ENCODE peak calls at places on chromosomes 4 and X, in nine cellular contexts. One of them, this sample, is unnamed.

GRCh38 chrX:10050481-10050880 is 83.3 kb downstream of the CLDN34 start:
- DNase-seq in CD8-positive, alpha-beta T cell: no peak
- DNase-seq in Peyer's patch: no peak
- DNase-seq in OCI-LY7: no peak
- DNase-seq in heart left ventricle: peak; percentile 58
- DNase-seq in ascending aorta: no peak
- DNase-seq in aorta: no peak
- DNase-seq in colonic mucosa: no peak
- DNase-seq in adrenal gland: no peak
- DNase-seq in this sample: peak; percentile 67

GRCh38 chrX:107355533-107355932 is 93.9 kb upstream of the FRMPD3 start:
- DNase-seq in CD8-positive, alpha-beta T cell: no peak
- DNase-seq in Peyer's patch: no peak
- DNase-seq in OCI-LY7: no peak
- DNase-seq in heart left ventricle: no peak
- DNase-seq in ascending aorta: no peak
- DNase-seq in aorta: no peak
- DNase-seq in colonic mucosa: no peak
- DNase-seq in adrenal gland: no peak
- DNase-seq in this sample: no peak

GRCh38 chr4:68732653-68733466 is 62.4 kb upstream of the UGT2B15 start:
- DNase-seq in CD8-positive, alpha-beta T cell: no peak
- DNase-seq in Peyer's patch: no peak
- DNase-seq in OCI-LY7: no peak
- DNase-seq in heart left ventricle: no peak
- DNase-seq in ascending aorta: no peak
- DNase-seq in aorta: no peak
- DNase-seq in colonic mucosa: peak; percentile 56
- DNase-seq in adrenal gland: no peak
- DNase-seq in this sample: no peak

GRCh38 chr4:123616970-123617392 is 220.4 kb downstream of the SPRY1 start:
- DNase-seq in CD8-positive, alpha-beta T cell: peak; percentile 1
- DNase-seq in Peyer's patch: no peak
- DNase-seq in OCI-LY7: peak; percentile 46
- DNase-seq in heart left ventricle: peak; percentile 84
- DNase-seq in ascending aorta: peak; percentile 15
- DNase-seq in aorta: peak; percentile 84
- DNase-seq in colonic mucosa: peak; percentile 43
- DNase-seq in adrenal gland: peak; percentile 70
- DNase-seq in this sample: peak; percentile 43

GRCh38 chrX:39258331-39258730 is 457.1 kb downstream of the MID1IP1 start:
- DNase-seq in CD8-positive, alpha-beta T cell: no peak
- DNase-seq in Peyer's patch: no peak
- DNase-seq in OCI-LY7: no peak
- DNase-seq in heart left ventricle: peak; percentile 4
- DNase-seq in ascending aorta: no peak
- DNase-seq in aorta: no peak
- DNase-seq in colonic mucosa: no peak
- DNase-seq in adrenal gland: no peak
- DNase-seq in this sample: no peak

GRCh38 chrX:123731987-123732678 is 719 bp downstream of the THOC2 start:
- DNase-seq in CD8-positive, alpha-beta T cell: no peak
- DNase-seq in Peyer's patch: peak; percentile 53
- DNase-seq in OCI-LY7: no peak
- DNase-seq in heart left ventricle: peak; percentile 4
- DNase-seq in ascending aorta: no peak
- DNase-seq in aorta: no peak
- DNase-seq in colonic mucosa: peak; percentile 32
- DNase-seq in adrenal gland: peak; percentile 21
- DNase-seq in this sample: peak; percentile 28

GRCh38 chr4:11843340-11843739 is 414.6 kb upstream of the HS3ST1 start:
- DNase-seq in CD8-positive, alpha-beta T cell: no peak
- DNase-seq in Peyer's patch: no peak
- DNase-seq in OCI-LY7: no peak
- DNase-seq in heart left ventricle: no peak
- DNase-seq in ascending aorta: no peak
- DNase-seq in aorta: no peak
- DNase-seq in colonic mucosa: no peak
- DNase-seq in adrenal gland: no peak
- DNase-seq in this sample: no peak

GRCh38 chr4:153962311-153963039 is 173.6 kb upstream of the SFRP2 start:
- DNase-seq in CD8-positive, alpha-beta T cell: no peak
- DNase-seq in Peyer's patch: no peak
- DNase-seq in OCI-LY7: no peak
- DNase-seq in heart left ventricle: no peak
- DNase-seq in ascending aorta: no peak
- DNase-seq in aorta: no peak
- DNase-seq in colonic mucosa: no peak
- DNase-seq in adrenal gland: no peak
- DNase-seq in this sample: no peak

GRCh38 chrX:112910418-112910817 is 69.8 kb upstream of the AMOT start:
- DNase-seq in CD8-positive, alpha-beta T cell: no peak
- DNase-seq in Peyer's patch: no peak
- DNase-seq in OCI-LY7: no peak
- DNase-seq in heart left ventricle: no peak
- DNase-seq in ascending aorta: no peak
- DNase-seq in aorta: no peak
- DNase-seq in colonic mucosa: no peak
- DNase-seq in adrenal gland: no peak
- DNase-seq in this sample: no peak

GRCh38 chr4:89334311-89334710 is 26.7 kb upstream of the GPRIN3 start:
- DNase-seq in CD8-positive, alpha-beta T cell: no peak
- DNase-seq in Peyer's patch: no peak
- DNase-seq in OCI-LY7: no peak
- DNase-seq in heart left ventricle: no peak
- DNase-seq in ascending aorta: no peak
- DNase-seq in aorta: no peak
- DNase-seq in colonic mucosa: no peak
- DNase-seq in adrenal gland: no peak
- DNase-seq in this sample: no peak

GRCh38 chr4:176242764-176243347 is 26.2 kb downstream of the ASB5 start:
- DNase-seq in CD8-positive, alpha-beta T cell: no peak
- DNase-seq in Peyer's patch: no peak
- DNase-seq in OCI-LY7: no peak
- DNase-seq in heart left ventricle: no peak
- DNase-seq in ascending aorta: no peak
- DNase-seq in aorta: no peak
- DNase-seq in colonic mucosa: no peak
- DNase-seq in adrenal gland: no peak
- DNase-seq in this sample: no peak

GRCh38 chrX:103845165-103845653 is 13.2 kb upstream of the RAB9B start:
- DNase-seq in CD8-positive, alpha-beta T cell: no peak
- DNase-seq in Peyer's patch: peak; percentile 54
- DNase-seq in OCI-LY7: peak; percentile 59
- DNase-seq in heart left ventricle: peak; percentile 28
- DNase-seq in ascending aorta: no peak
- DNase-seq in aorta: peak; percentile 67
- DNase-seq in colonic mucosa: peak; percentile 80
- DNase-seq in adrenal gland: peak; percentile 72
- DNase-seq in this sample: peak; percentile 56

GRCh38 chrX:11886745-11887144 is 128.7 kb downstream of the MSL3 start:
- DNase-seq in CD8-positive, alpha-beta T cell: no peak
- DNase-seq in Peyer's patch: no peak
- DNase-seq in OCI-LY7: no peak
- DNase-seq in heart left ventricle: no peak
- DNase-seq in ascending aorta: no peak
- DNase-seq in aorta: no peak
- DNase-seq in colonic mucosa: no peak
- DNase-seq in adrenal gland: no peak
- DNase-seq in this sample: no peak

GRCh38 chrX:133574716-133575115 is 159.4 kb upstream of the GPC4 start:
- DNase-seq in CD8-positive, alpha-beta T cell: no peak
- DNase-seq in Peyer's patch: no peak
- DNase-seq in OCI-LY7: no peak
- DNase-seq in heart left ventricle: no peak
- DNase-seq in ascending aorta: no peak
- DNase-seq in aorta: no peak
- DNase-seq in colonic mucosa: no peak
- DNase-seq in adrenal gland: no peak
- DNase-seq in this sample: no peak

GRCh38 chrX:110992611-110993010 is 103.4 kb upstream of the PAK3 start:
- DNase-seq in CD8-positive, alpha-beta T cell: no peak
- DNase-seq in Peyer's patch: no peak
- DNase-seq in OCI-LY7: peak; percentile 9
- DNase-seq in heart left ventricle: no peak
- DNase-seq in ascending aorta: no peak
- DNase-seq in aorta: no peak
- DNase-seq in colonic mucosa: peak; percentile 19
- DNase-seq in adrenal gland: peak; percentile 23
- DNase-seq in this sample: no peak

GRCh38 chrX:53263597-53264094 is 17.7 kb downstream of the IQSEC2 start:
- DNase-seq in CD8-positive, alpha-beta T cell: no peak
- DNase-seq in Peyer's patch: no peak
- DNase-seq in OCI-LY7: no peak
- DNase-seq in heart left ventricle: no peak
- DNase-seq in ascending aorta: no peak
- DNase-seq in aorta: no peak
- DNase-seq in colonic mucosa: no peak
- DNase-seq in adrenal gland: peak; percentile 69
- DNase-seq in this sample: no peak

GRCh38 chr4:110119347-110119746 is 79.1 kb downstream of the ELOVL6 start:
- DNase-seq in CD8-positive, alpha-beta T cell: no peak
- DNase-seq in Peyer's patch: no peak
- DNase-seq in OCI-LY7: no peak
- DNase-seq in heart left ventricle: no peak
- DNase-seq in ascending aorta: no peak
- DNase-seq in aorta: no peak
- DNase-seq in colonic mucosa: peak; percentile 44
- DNase-seq in adrenal gland: no peak
- DNase-seq in this sample: no peak

GRCh38 chrX:129980540-129981206 is 1.8 kb upstream of the BCORL1 start:
- DNase-seq in CD8-positive, alpha-beta T cell: no peak
- DNase-seq in Peyer's patch: peak; percentile 73
- DNase-seq in OCI-LY7: no peak
- DNase-seq in heart left ventricle: peak; percentile 54
- DNase-seq in ascending aorta: no peak
- DNase-seq in aorta: peak; percentile 74
- DNase-seq in colonic mucosa: peak; percentile 71
- DNase-seq in adrenal gland: peak; percentile 50
- DNase-seq in this sample: peak; percentile 52

GRCh38 chr4:8205749-8206611 is 6.9 kb downstream of the SH3TC1 start:
- DNase-seq in CD8-positive, alpha-beta T cell: no peak
- DNase-seq in Peyer's patch: no peak
- DNase-seq in OCI-LY7: peak; percentile 29
- DNase-seq in heart left ventricle: no peak
- DNase-seq in ascending aorta: no peak
- DNase-seq in aorta: no peak
- DNase-seq in colonic mucosa: no peak
- DNase-seq in adrenal gland: no peak
- DNase-seq in this sample: no peak

GRCh38 chr4:98890698-98891097 is 38.2 kb downstream of the EIF4E start:
- DNase-seq in CD8-positive, alpha-beta T cell: no peak
- DNase-seq in Peyer's patch: no peak
- DNase-seq in OCI-LY7: no peak
- DNase-seq in heart left ventricle: no peak
- DNase-seq in ascending aorta: no peak
- DNase-seq in aorta: no peak
- DNase-seq in colonic mucosa: no peak
- DNase-seq in adrenal gland: no peak
- DNase-seq in this sample: no peak
- H3K36me3 ChIP-seq in CD8-positive, alpha-beta T cell: peaks cover 24% of the 10 kb centered on the region
- H3K36me3 ChIP-seq in Peyer's patch: no peaks in the 10 kb centered on the region
- H3K36me3 ChIP-seq in OCI-LY7: peaks cover 98% of the 10 kb centered on the region
- H3K36me3 ChIP-seq in heart left ventricle: peaks cover 2% of the 10 kb centered on the region
- H3K36me3 ChIP-seq in ascending aorta: peaks cover 21% of the 10 kb centered on the region
- H3K36me3 ChIP-seq in aorta: peaks cover 5% of the 10 kb centered on the region
- H3K36me3 ChIP-seq in colonic mucosa: peaks cover 3% of the 10 kb centered on the region
- H3K36me3 ChIP-seq in adrenal gland: no peaks in the 10 kb centered on the region
- H3K36me3 ChIP-seq in this sample: peaks cover 19% of the 10 kb centered on the region

GRCh38 chr4:271492-272103 is 33.7 kb downstream of the ZNF732 start:
- DNase-seq in CD8-positive, alpha-beta T cell: no peak
- DNase-seq in Peyer's patch: no peak
- DNase-seq in OCI-LY7: no peak
- DNase-seq in heart left ventricle: no peak
- DNase-seq in ascending aorta: no peak
- DNase-seq in aorta: no peak
- DNase-seq in colonic mucosa: no peak
- DNase-seq in adrenal gland: no peak
- DNase-seq in this sample: no peak
- H3K9me3 ChIP-seq in CD8-positive, alpha-beta T cell: peaks cover 26% of the 10 kb centered on the region
- H3K9me3 ChIP-seq in Peyer's patch: no peaks in the 10 kb centered on the region
- H3K9me3 ChIP-seq in OCI-LY7: peaks cover 68% of the 10 kb centered on the region
- H3K9me3 ChIP-seq in heart left ventricle: peaks cover 98% of the 10 kb centered on the region
- H3K9me3 ChIP-seq in ascending aorta: peaks cover 77% of the 10 kb centered on the region
- H3K9me3 ChIP-seq in aorta: no peaks in the 10 kb centered on the region
- H3K9me3 ChIP-seq in colonic mucosa: peaks cover 22% of the 10 kb centered on the region
- H3K9me3 ChIP-seq in adrenal gland: peaks cover 6% of the 10 kb centered on the region
- H3K9me3 ChIP-seq in this sample: peaks cover 30% of the 10 kb centered on the region

GRCh38 chr4:83065268-83065667 is 30.3 kb downstream of the COPS4 start:
- DNase-seq in CD8-positive, alpha-beta T cell: no peak
- DNase-seq in Peyer's patch: no peak
- DNase-seq in OCI-LY7: no peak
- DNase-seq in heart left ventricle: no peak
- DNase-seq in ascending aorta: no peak
- DNase-seq in aorta: no peak
- DNase-seq in colonic mucosa: no peak
- DNase-seq in adrenal gland: no peak
- DNase-seq in this sample: no peak
- H3K36me3 ChIP-seq in CD8-positive, alpha-beta T cell: peaks cover 24% of the 10 kb centered on the region
- H3K36me3 ChIP-seq in Peyer's patch: no peaks in the 10 kb centered on the region
- H3K36me3 ChIP-seq in OCI-LY7: peaks cover 82% of the 10 kb centered on the region
- H3K36me3 ChIP-seq in heart left ventricle: peaks cover 3% of the 10 kb centered on the region
- H3K36me3 ChIP-seq in ascending aorta: peaks cover 21% of the 10 kb centered on the region
- H3K36me3 ChIP-seq in aorta: peaks cover 4% of the 10 kb centered on the region
- H3K36me3 ChIP-seq in colonic mucosa: no peaks in the 10 kb centered on the region
- H3K36me3 ChIP-seq in adrenal gland: no peaks in the 10 kb centered on the region
- H3K36me3 ChIP-seq in this sample: peaks cover 32% of the 10 kb centered on the region

GRCh38 chrX:56505866-56506265 is 57.6 kb upstream of the UBQLN2 start:
- DNase-seq in CD8-positive, alpha-beta T cell: no peak
- DNase-seq in Peyer's patch: no peak
- DNase-seq in OCI-LY7: no peak
- DNase-seq in heart left ventricle: no peak
- DNase-seq in ascending aorta: no peak
- DNase-seq in aorta: no peak
- DNase-seq in colonic mucosa: no peak
- DNase-seq in adrenal gland: no peak
- DNase-seq in this sample: no peak
- H3K9me3 ChIP-seq in CD8-positive, alpha-beta T cell: no peaks in the 10 kb centered on the region
- H3K9me3 ChIP-seq in Peyer's patch: no peaks in the 10 kb centered on the region
- H3K9me3 ChIP-seq in OCI-LY7: no peaks in the 10 kb centered on the region
- H3K9me3 ChIP-seq in heart left ventricle: no peaks in the 10 kb centered on the region
- H3K9me3 ChIP-seq in ascending aorta: no peaks in the 10 kb centered on the region
- H3K9me3 ChIP-seq in aorta: peaks cover 4% of the 10 kb centered on the region
- H3K9me3 ChIP-seq in colonic mucosa: no peaks in the 10 kb centered on the region
- H3K9me3 ChIP-seq in adrenal gland: no peaks in the 10 kb centered on the region
- H3K9me3 ChIP-seq in this sample: peaks cover 18% of the 10 kb centered on the region

DNA sequence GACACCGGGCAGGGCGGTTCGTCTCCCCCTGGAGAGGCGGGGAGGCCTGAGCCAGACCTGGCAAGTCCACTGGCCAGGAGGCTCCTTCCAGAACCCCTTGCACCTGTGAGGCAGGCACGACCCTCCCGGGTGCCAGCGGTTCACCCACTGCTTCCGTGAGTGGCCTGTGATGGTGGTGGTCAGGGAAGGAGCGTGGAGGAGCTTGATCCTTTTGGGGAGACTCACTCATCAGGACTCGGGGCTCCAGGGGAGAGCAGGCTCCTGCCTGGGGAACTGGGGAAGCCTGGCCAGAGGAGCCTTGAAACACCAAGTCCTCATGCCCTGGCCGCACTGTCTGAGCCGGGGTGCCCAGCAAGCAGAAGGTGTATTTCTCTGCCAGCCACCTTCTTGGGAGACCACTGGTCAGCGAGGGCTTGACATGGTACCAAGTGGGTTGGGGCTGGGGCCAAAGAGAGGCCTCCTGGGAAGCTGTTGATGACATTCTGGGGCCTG is 860 bp downstream of the FAM50A start:
- DNase-seq in CD8-positive, alpha-beta T cell: no peak
- DNase-seq in Peyer's patch: no peak
- DNase-seq in OCI-LY7: no peak
- DNase-seq in heart left ventricle: no peak
- DNase-seq in ascending aorta: no peak
- DNase-seq in aorta: no peak
- DNase-seq in colonic mucosa: no peak
- DNase-seq in adrenal gland: no peak
- DNase-seq in this sample: no peak
- H3K36me3 ChIP-seq in CD8-positive, alpha-beta T cell: peaks cover 3% of the 10 kb centered on the region
- H3K36me3 ChIP-seq in Peyer's patch: no peaks in the 10 kb centered on the region
- H3K36me3 ChIP-seq in OCI-LY7: peaks cover 15% of the 10 kb centered on the region
- H3K36me3 ChIP-seq in heart left ventricle: no peaks in the 10 kb centered on the region
- H3K36me3 ChIP-seq in ascending aorta: peaks cover 28% of the 10 kb centered on the region
- H3K36me3 ChIP-seq in aorta: peaks cover 5% of the 10 kb centered on the region
- H3K36me3 ChIP-seq in colonic mucosa: peaks cover 9% of the 10 kb centered on the region
- H3K36me3 ChIP-seq in adrenal gland: no peaks in the 10 kb centered on the region
- H3K36me3 ChIP-seq in this sample: no peaks in the 10 kb centered on the region

This sample was measured in lung.